ENCODE peak calls at places on chromosomes 6 and 20, in nine cellular contexts. Q is progenitor cell of endocrine pancreas, J is H9, W is psoas muscle, U is RWPE2, H is A549, X is prostate gland, T is NB4, I is lower lobe of right lung. G is an unnamed sample.

GRCh38 chr20:19849341-19850189 is 91.5 kb downstream of the RIN2 start:
- DNase-seq in J (no peak), Q (no peak), I (no peak), W (no peak), T (no peak), X (peak), U (no peak), H (no peak), G (no peak)

GRCh38 chr20:34516038-34516873 is at the start of gene DYNLRB1:
- DNase-seq in J (peak), W (peak), H (peak), Q (peak), X (peak), U (peak), T (peak), I (peak), G (peak)

GRCh38 chr20:34567885-34568865 is 9.7 kb downstream of the MAP1LC3A start:
- DNase-seq in Q (no peak), W (no peak), T (no peak), H (no peak), X (no peak), J (no peak), I (no peak), U (peak), G (no peak)

GRCh38 chr6:113732384-113732966 is 124.7 kb upstream of the MARCKS start:
- DNase-seq in I (no peak), W (no peak), J (no peak), X (no peak), Q (no peak), U (no peak), T (no peak), H (no peak), G (peak)

GRCh38 chr6:85569323-85569722 is 24.3 kb downstream of the SNX14 start:
- DNase-seq in H (no peak), J (no peak), I (no peak), Q (no peak), W (no peak), U (no peak), X (no peak), T (no peak), G (no peak)

GRCh38 chr6:125554456-125554855 is 195.0 kb upstream of the HEY2 start:
- DNase-seq in X (no peak), W (no peak), T (no peak), Q (no peak), I (no peak), U (no peak), H (no peak), J (no peak), G (no peak)

GRCh38 chr6:24774696-24775519 is at the start of gene GMNN:
- DNase-seq in U (peak), Q (peak), X (peak), H (peak), I (peak), W (peak), T (peak), J (peak), G (peak)

GRCh38 chr6:168154263-168154917 is 75.4 kb upstream of the FRMD1 start:
- DNase-seq in X (no peak), U (no peak), W (no peak), H (no peak), T (no peak), J (peak), Q (no peak), I (no peak), G (no peak)

GRCh38 chr6:1395496-1395895 is 6.1 kb downstream of the FOXF2 start:
- DNase-seq in X (no peak), H (no peak), U (no peak), I (no peak), W (no peak), T (no peak), J (no peak), Q (no peak), G (no peak)

GRCh38 chr6:130675072-130675471 is 152.1 kb upstream of the SMLR1 start:
- DNase-seq in J (no peak), W (no peak), X (no peak), I (no peak), T (no peak), U (no peak), Q (no peak), H (no peak), G (no peak)

GRCh38 chr6:39835856-39836442 is 43.8 kb downstream of the DAAM2 start:
- DNase-seq in X (no peak), W (no peak), J (no peak), T (no peak), I (no peak), H (no peak), Q (no peak), U (no peak), G (no peak)

GRCh38 chr6:134162932-134163331 is 110.5 kb upstream of the SLC2A12 start:
- DNase-seq in W (no peak), J (no peak), Q (no peak), H (no peak), U (no peak), T (no peak), X (no peak), I (no peak), G (no peak)

GRCh38 chr6:20853828-20854227 is 319.6 kb downstream of the CDKAL1 start:
- DNase-seq in Q (no peak), T (no peak), X (no peak), I (no peak), U (no peak), W (no peak), H (no peak), J (no peak), G (no peak)

GRCh38 chr6:37777272-37777736 is 42.2 kb upstream of the ZFAND3 start:
- DNase-seq in J (peak), X (no peak), H (no peak), T (no peak), U (no peak), Q (no peak), W (no peak), I (no peak), G (no peak)

GRCh38 chr20:32483351-32484220 is 101.5 kb downstream of the NOL4L start:
- DNase-seq in Q (peak), H (peak), X (peak), W (peak), U (peak), T (peak), I (peak), J (peak), G (peak)

GRCh38 chr20:12965212-12965879 is 43.4 kb upstream of the SPTLC3 start:
- DNase-seq in J (no peak), W (no peak), Q (no peak), U (no peak), H (no peak), I (no peak), X (no peak), T (no peak), G (no peak)

GRCh38 chr6:81727876-81728517 is 24.5 kb downstream of the TENT5A start:
- DNase-seq in U (no peak), W (no peak), Q (no peak), X (no peak), H (no peak), T (no peak), I (no peak), J (no peak), G (no peak)

GRCh38 chr6:161429921-161430490 is 156.1 kb upstream of the AGPAT4 start:
- DNase-seq in W (no peak), Q (no peak), I (no peak), X (no peak), J (no peak), H (no peak), U (no peak), T (peak), G (no peak)
- TF ChIP-seq CTCF in W (peak), Q (no peak), I (no peak), X (no peak), J (peak), H (no peak), U (peak), T (peak), G (no peak)

GRCh38 chr6:129500958-129501381 is 209.0 kb downstream of the ARHGAP18 start:
- DNase-seq in T (peak), X (no peak), W (no peak), Q (no peak), J (no peak), U (no peak), I (no peak), H (peak), G (peak)

GRCh38 chr6:129498950-129499870 is 210.8 kb downstream of the ARHGAP18 start:
- DNase-seq in T (peak), I (no peak), H (peak), J (no peak), Q (no peak), U (no peak), W (no peak), X (peak), G (no peak)

GRCh38 chr6:129499871-129500219 is 210.1 kb downstream of the ARHGAP18 start:
- DNase-seq in J (no peak), H (no peak), X (no peak), U (no peak), W (no peak), Q (no peak), T (no peak), I (no peak), G (no peak)

GRCh38 chr6:129502261-129502660 is 207.7 kb downstream of the ARHGAP18 start:
- DNase-seq in H (no peak), T (no peak), J (no peak), X (no peak), I (no peak), W (no peak), U (no peak), Q (no peak), G (no peak)

GRCh38 chr6:129501401-129502051 is 208.5 kb downstream of the ARHGAP18 start:
- DNase-seq in U (peak), H (no peak), X (peak), J (no peak), T (peak), W (peak), I (peak), Q (no peak), G (no peak)
- TF ChIP-seq CTCF in U (peak), H (no peak), X (no peak), J (no peak), T (no peak), W (no peak), I (no peak), Q (no peak), G (no peak)

DNA sequence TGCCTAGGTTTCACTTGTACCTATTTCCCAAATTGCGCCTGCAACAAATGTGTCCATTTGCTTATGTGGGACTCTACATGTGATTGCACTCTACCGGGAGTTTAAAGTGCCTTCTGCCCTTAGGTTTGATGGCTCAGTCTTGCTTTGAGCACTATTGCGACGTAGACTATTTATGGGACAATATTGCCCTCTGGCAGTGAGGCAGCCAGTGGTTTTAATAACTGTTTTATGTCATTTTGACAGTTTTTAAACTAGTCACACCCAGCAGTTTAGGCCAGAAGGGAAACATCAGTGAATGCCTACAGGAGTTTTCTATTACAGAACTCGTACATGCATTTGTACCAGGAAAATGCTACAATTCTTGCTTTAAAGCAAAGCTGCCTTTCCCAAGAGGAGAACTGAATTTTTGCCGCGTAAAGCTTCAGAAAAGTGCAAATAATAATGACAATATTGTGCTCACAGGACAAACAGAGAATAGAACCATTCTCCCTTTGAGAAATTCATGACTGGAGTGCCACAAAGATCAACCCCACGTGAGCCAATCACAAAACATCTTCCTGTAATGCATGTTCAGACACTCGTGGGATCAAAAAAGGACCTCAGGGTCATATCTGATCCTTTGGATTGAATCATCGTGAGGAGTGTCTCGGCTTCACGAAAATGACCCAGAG is 813.6 kb downstream of the KIF16B start:
- DNase-seq in H (no peak), T (peak), W (no peak), X (no peak), I (no peak), U (no peak), J (no peak), Q (no peak), G (no peak)
- TF ChIP-seq CTCF in H (no peak), T (no peak), W (no peak), X (no peak), I (no peak), U (peak), J (no peak), Q (no peak), G (peak)

DNA sequence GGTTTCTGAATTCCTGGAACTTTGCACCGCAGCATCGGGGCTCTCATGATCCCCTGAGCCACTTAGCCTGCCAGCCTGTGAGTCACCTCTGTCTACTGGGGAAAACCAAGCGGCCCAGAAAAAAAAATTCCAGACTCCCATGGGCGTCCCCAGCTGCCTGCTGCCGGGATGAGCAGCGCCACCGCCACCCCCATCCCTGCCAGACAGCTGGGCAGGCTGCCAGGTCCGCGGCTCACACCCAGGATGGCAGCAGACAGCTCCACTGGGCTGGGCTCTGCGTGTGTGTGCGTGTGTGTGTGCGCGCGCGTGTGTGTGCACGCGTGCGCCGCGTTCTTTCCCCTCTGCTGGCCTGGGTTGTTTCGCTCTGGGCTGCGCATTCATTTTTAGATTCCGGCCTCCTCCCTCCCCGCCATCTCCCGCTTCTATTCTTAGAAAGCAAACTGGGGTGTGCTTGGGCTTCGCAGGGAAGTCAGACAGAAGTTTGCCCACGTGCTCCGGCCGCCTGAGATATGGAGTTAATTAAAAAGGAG is 38.9 kb upstream of the PMEPA1 start:
- DNase-seq in T (no peak), Q (no peak), X (peak), J (no peak), H (peak), U (peak), I (peak), W (peak), G (no peak)
- TF ChIP-seq CTCF in T (no peak), Q (no peak), X (no peak), J (no peak), H (peak), U (peak), I (no peak), W (no peak), G (no peak)

GRCh38 chr6:127637830-127638229 is 60.9 kb downstream of the C6orf58 start:
- DNase-seq in X (no peak), H (no peak), I (no peak), J (no peak), T (peak), W (no peak), Q (no peak), U (no peak), G (no peak)

GRCh38 chr6:127641905-127642304 is 64.9 kb downstream of the C6orf58 start:
- DNase-seq in I (no peak), X (no peak), Q (no peak), U (no peak), H (peak), J (peak), W (no peak), T (peak), G (peak)
- TF ChIP-seq CTCF in I (peak), X (peak), Q (peak), U (peak), H (peak), J (peak), W (peak), T (peak), G (peak)

GRCh38 chr6:148466158-148466557 is 123.5 kb downstream of the SASH1 start:
- DNase-seq in I (no peak), H (no peak), Q (no peak), T (no peak), J (no peak), U (no peak), W (no peak), X (no peak), G (no peak)
- TF ChIP-seq CTCF in I (no peak), H (no peak), Q (no peak), T (no peak), J (no peak), U (no peak), W (no peak), X (no peak), G (no peak)

DNA sequence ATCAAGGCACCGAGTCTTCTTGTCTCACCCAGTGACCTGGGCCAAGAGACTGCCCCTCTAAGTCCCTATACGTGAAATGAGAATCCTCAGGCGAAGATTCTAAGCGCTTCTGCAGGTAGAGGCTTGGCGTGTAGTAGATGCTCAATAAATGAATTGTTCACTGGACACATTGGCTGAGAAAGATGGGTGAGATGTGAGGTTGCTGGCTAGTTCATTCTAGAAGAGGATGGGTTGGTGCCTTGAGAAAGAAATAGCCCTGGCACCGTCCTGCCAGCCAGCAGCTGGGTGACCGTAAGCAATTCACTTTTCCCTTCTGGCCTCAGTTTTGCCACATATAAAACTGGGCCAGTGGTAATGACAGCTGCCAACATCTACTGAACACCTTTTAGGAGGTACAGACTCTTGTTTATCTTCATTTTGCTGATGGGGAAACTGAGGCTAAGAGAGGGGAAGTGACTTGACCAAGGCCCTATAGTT is 1.4 kb downstream of the SRC start:
- DNase-seq in Q (no peak), X (no peak), H (no peak), T (no peak), I (no peak), W (no peak), U (peak), J (no peak), G (no peak)
- TF ChIP-seq CTCF in Q (no peak), X (no peak), H (no peak), T (no peak), I (no peak), W (no peak), U (no peak), J (no peak), G (no peak)

GRCh38 chr6:27126815-27127537 is 120.5 kb upstream of the PRSS16 start:
- DNase-seq in J (peak), U (peak), I (peak), H (peak), Q (peak), T (peak), W (peak), X (peak), G (peak)
- TF ChIP-seq CTCF in J (peak), U (peak), I (peak), H (peak), Q (peak), T (peak), W (peak), X (peak), G (peak)

GRCh38 chr6:144581807-144582537 is 296.8 kb downstream of the UTRN start:
- DNase-seq in I (no peak), H (peak), X (no peak), Q (no peak), T (peak), J (peak), U (no peak), W (no peak), G (no peak)
- TF ChIP-seq CTCF in I (peak), H (peak), X (peak), Q (peak), T (peak), J (peak), U (peak), W (peak), G (peak)

GRCh38 chr20:63178889-63179751 is 36.8 kb downstream of the YTHDF1 start:
- DNase-seq in Q (peak), H (no peak), I (no peak), U (no peak), J (peak), T (peak), W (peak), X (no peak), G (peak)
- TF ChIP-seq CTCF in Q (peak), H (peak), I (peak), U (peak), J (peak), T (peak), W (peak), X (peak), G (peak)